ENCODE peak calls at places on chromosomes 2 and 18, in eight cellular contexts. N is ecto neural progenitor cell; J is NCI-H1436; K is HFF-Myc; Y is stimulated activated CD8-positive, alpha-beta memory T cell treated with anti-CD3 and anti-CD28 coated beads, Interleukin-15, amount 100 ng/mL, for 1 hour; T is lung microvascular endothelial cell; C is activated T-cell treated with anti-CD3 and anti-CD28 coated beads for 24 hours; S is H9. W is an unnamed sample.
A peak's percentile ranks its signal among the peaks of the same experiment; 100 is the strongest.

GRCh38 chr2:219099319-219099718 is 38.6 kb upstream of the IHH start:
- DNase-seq in N (no peak), J (no peak), K (no peak), Y (no peak), T (no peak), C (no peak), S (no peak), W (no peak)

GRCh38 chr2:58853420-58853819 is 612.3 kb upstream of the FANCL start:
- DNase-seq in N (no peak), J (no peak), K (no peak), Y (no peak), T (no peak), C (no peak), S (no peak), W (no peak)

GRCh38 chr2:149104221-149104620 is 65.7 kb downstream of the LYPD6B start:
- DNase-seq in N (no peak), J (no peak), K (no peak), Y (no peak), T (no peak), C (no peak), S (no peak), W (no peak)

GRCh38 chr2:122595065-122595464 is 839.6 kb downstream of the TSN start:
- DNase-seq in N (no peak), J (no peak), K (no peak), Y (no peak), T (no peak), C (no peak), S (no peak), W (no peak)

GRCh38 chr2:203451011-203451410 is 84.1 kb downstream of the RAPH1 start:
- DNase-seq in N (no peak), J (no peak), K (peak; percentile 35), Y (no peak), T (no peak), C (no peak), S (no peak), W (no peak)

GRCh38 chr2:96249654-96250053 is 16.1 kb downstream of the TMEM127 start:
- DNase-seq in N (no peak), J (no peak), K (peak; percentile 93), Y (no peak), T (no peak), C (no peak), S (no peak), W (no peak)

GRCh38 chr2:44543773-44544725 is 182.3 kb downstream of the CAMKMT start:
- DNase-seq in N (no peak), J (peak; percentile 59), K (no peak), Y (no peak), T (no peak), C (no peak), S (peak; percentile 35), W (no peak)

GRCh38 chr2:149166958-149167810 is 128.7 kb downstream of the LYPD6B start:
- DNase-seq in N (no peak), J (no peak), K (no peak), Y (no peak), T (no peak), C (peak; percentile 33), S (no peak), W (no peak)

GRCh38 chr2:3125761-3126130 is 251.9 kb downstream of the EIPR1 start:
- DNase-seq in N (no peak), J (no peak), K (no peak), Y (no peak), T (no peak), C (no peak), S (no peak), W (no peak)

GRCh38 chr18:24364177-24364576 is 33.4 kb downstream of the OSBPL1A start:
- DNase-seq in N (no peak), J (no peak), K (no peak), Y (no peak), T (no peak), C (no peak), S (no peak), W (no peak)

GRCh38 chr2:157470321-157470720 is 26.4 kb upstream of the CYTIP start:
- DNase-seq in N (no peak), J (no peak), K (no peak), Y (no peak), T (no peak), C (no peak), S (no peak), W (no peak)

GRCh38 chr2:226660524-226660923 is 139.1 kb downstream of the IRS1 start:
- DNase-seq in N (no peak), J (no peak), K (no peak), Y (no peak), T (peak; percentile 2), C (no peak), S (no peak), W (no peak)

GRCh38 chr2:189569295-189569925 is 11.2 kb downstream of the SLC40A1 start:
- DNase-seq in N (no peak), J (no peak), K (no peak), Y (no peak), T (peak; percentile 91), C (no peak), S (no peak), W (no peak)

GRCh38 chr2:95053543-95053942 is 28.0 kb downstream of the MAL start:
- DNase-seq in N (no peak), J (no peak), K (no peak), Y (no peak), T (no peak), C (no peak), S (peak; percentile 58), W (no peak)

GRCh38 chr18:45554070-45554767 is 61.1 kb upstream of the SLC14A2 start:
- DNase-seq in N (no peak), J (no peak), K (no peak), Y (no peak), T (no peak), C (no peak), S (no peak), W (no peak)

GRCh38 chr2:24779121-24779520 is 14.1 kb downstream of the PTRHD1 start:
- DNase-seq in N (no peak), J (no peak), K (no peak), Y (no peak), T (no peak), C (no peak), S (no peak), W (no peak)

GRCh38 chr2:71928734-71929481 is 218.8 kb downstream of the CYP26B1 start:
- DNase-seq in N (peak; percentile 33), J (no peak), K (no peak), Y (no peak), T (no peak), C (no peak), S (peak; percentile 19), W (no peak)

GRCh38 chr18:74480149-74480651 is 16.0 kb upstream of the CNDP2 start:
- DNase-seq in N (no peak), J (no peak), K (no peak), Y (no peak), T (no peak), C (no peak), S (no peak), W (no peak)

GRCh38 chr2:70448041-70448440 is 105.6 kb downstream of the TGFA start:
- DNase-seq in N (peak; percentile 29), J (no peak), K (no peak), Y (no peak), T (peak; percentile 95), C (no peak), S (peak; percentile 3), W (no peak)

GRCh38 chr18:61651880-61652268 is 240.9 kb downstream of the RNF152 start:
- DNase-seq in N (no peak), J (no peak), K (no peak), Y (no peak), T (peak; percentile 51), C (no peak), S (no peak), W (no peak)

GRCh38 chr2:125572660-125573059 is 1083.3 kb upstream of the GYPC start:
- DNase-seq in N (no peak), J (no peak), K (no peak), Y (no peak), T (no peak), C (no peak), S (no peak), W (no peak)

GRCh38 chr2:101006065-101006715 is 4.1 kb downstream of the RPL31 start:
- DNase-seq in N (no peak), J (no peak), K (no peak), Y (no peak), T (no peak), C (no peak), S (no peak), W (no peak)

GRCh38 chr18:6414723-6415362 is at the start of gene L3MBTL4:
- DNase-seq in N (peak; percentile 58), J (no peak), K (no peak), Y (no peak), T (peak; percentile 8), C (no peak), S (peak; percentile 52), W (peak; percentile 52)

GRCh38 chr2:84880645-84881521 is at the start of gene TRABD2A:
- DNase-seq in N (peak; percentile 78), J (no peak), K (no peak), Y (no peak), T (no peak), C (peak; percentile 51), S (peak; percentile 69), W (no peak)

GRCh38 chr18:34158881-34159690 is 65.6 kb downstream of the NOL4 start:
- DNase-seq in N (peak; percentile 87), J (peak; percentile 92), K (no peak), Y (no peak), T (peak; percentile 30), C (no peak), S (peak; percentile 95), W (peak; percentile 63)

GRCh38 chr2:19611491-19612332 is 253.3 kb upstream of the OSR1 start:
- DNase-seq in N (no peak), J (no peak), K (peak; percentile 98), Y (no peak), T (no peak), C (no peak), S (no peak), W (no peak)

GRCh38 chr2:97816411-97816810 is 103.0 kb downstream of the ZAP70 start:
- DNase-seq in N (no peak), J (no peak), K (no peak), Y (no peak), T (no peak), C (no peak), S (no peak), W (no peak)

GRCh38 chr2:218077464-218078216 is 8.6 kb downstream of the RUFY4 start:
- DNase-seq in N (no peak), J (no peak), K (no peak), Y (no peak), T (no peak), C (no peak), S (peak; percentile 15), W (no peak)

GRCh38 chr2:231680992-231681852 is 27.1 kb upstream of the PTMA start:
- DNase-seq in N (peak; percentile 94), J (peak; percentile 77), K (no peak), Y (no peak), T (peak; percentile 76), C (no peak), S (peak; percentile 92), W (peak; percentile 90)

W was measured in globus pallidus.